ENCODE peak calls at places on chromosome 9, in nine cellular contexts. One of them, this sample, is unnamed.

GRCh38 chr9:36017278-36017677 is 19.4 kb upstream of the RECK start:
- DNase-seq in PC-3: no peak
- DNase-seq in MM.1S: no peak
- DNase-seq in OCI-LY7: no peak
- DNase-seq in neural progenitor cell: no peak
- DNase-seq in hepatocyte: no peak
- DNase-seq in SK-N-SH: no peak
- DNase-seq in HCT116: no peak
- DNase-seq in GM23338: no peak
- DNase-seq in this sample: peak; percentile 44

GRCh38 chr9:124854822-124855221 is 1.6 kb downstream of the WDR38 start:
- DNase-seq in HCT116: no peak
- DNase-seq in SK-N-SH: no peak
- DNase-seq in OCI-LY7: no peak
- DNase-seq in MM.1S: no peak
- DNase-seq in PC-3: no peak
- DNase-seq in neural progenitor cell: no peak
- DNase-seq in GM23338: no peak
- DNase-seq in hepatocyte: no peak
- DNase-seq in this sample: no peak

GRCh38 chr9:86795861-86796497 is 151.3 kb downstream of the GAS1 start:
- DNase-seq in hepatocyte: peak; percentile 37
- DNase-seq in GM23338: peak; percentile 64
- DNase-seq in neural progenitor cell: peak; percentile 48
- DNase-seq in MM.1S: no peak
- DNase-seq in SK-N-SH: no peak
- DNase-seq in PC-3: no peak
- DNase-seq in OCI-LY7: no peak
- DNase-seq in HCT116: no peak
- DNase-seq in this sample: peak; percentile 91

GRCh38 chr9:97980479-97980803 is 2.7 kb upstream of the ANP32B start:
- DNase-seq in PC-3: no peak
- DNase-seq in MM.1S: no peak
- DNase-seq in OCI-LY7: no peak
- DNase-seq in HCT116: no peak
- DNase-seq in neural progenitor cell: no peak
- DNase-seq in SK-N-SH: no peak
- DNase-seq in hepatocyte: no peak
- DNase-seq in GM23338: no peak
- DNase-seq in this sample: peak; percentile 76

GRCh38 chr9:114003756-114004155 is 74.3 kb downstream of the AMBP start:
- DNase-seq in HCT116: no peak
- DNase-seq in SK-N-SH: no peak
- DNase-seq in OCI-LY7: no peak
- DNase-seq in neural progenitor cell: no peak
- DNase-seq in hepatocyte: no peak
- DNase-seq in MM.1S: no peak
- DNase-seq in PC-3: no peak
- DNase-seq in GM23338: no peak
- DNase-seq in this sample: no peak

GRCh38 chr9:12906646-12907045 is 131.8 kb downstream of the LURAP1L start:
- DNase-seq in OCI-LY7: no peak
- DNase-seq in MM.1S: no peak
- DNase-seq in neural progenitor cell: no peak
- DNase-seq in PC-3: no peak
- DNase-seq in GM23338: no peak
- DNase-seq in hepatocyte: no peak
- DNase-seq in HCT116: no peak
- DNase-seq in SK-N-SH: no peak
- DNase-seq in this sample: peak; percentile 64

GRCh38 chr9:113687107-113687679 is 188.9 kb upstream of the ZNF618 start:
- DNase-seq in SK-N-SH: no peak
- DNase-seq in OCI-LY7: no peak
- DNase-seq in MM.1S: no peak
- DNase-seq in PC-3: no peak
- DNase-seq in hepatocyte: no peak
- DNase-seq in neural progenitor cell: no peak
- DNase-seq in HCT116: no peak
- DNase-seq in GM23338: no peak
- DNase-seq in this sample: no peak

GRCh38 chr9:113649054-113649453 is 185.5 kb downstream of the RGS3 start:
- DNase-seq in OCI-LY7: no peak
- DNase-seq in hepatocyte: peak; percentile 75
- DNase-seq in neural progenitor cell: no peak
- DNase-seq in SK-N-SH: peak; percentile 90
- DNase-seq in HCT116: no peak
- DNase-seq in PC-3: no peak
- DNase-seq in GM23338: no peak
- DNase-seq in MM.1S: no peak
- DNase-seq in this sample: peak; percentile 67

GRCh38 chr9:137582286-137582860 is 3.6 kb upstream of the DPH7 start:
- DNase-seq in OCI-LY7: peak; percentile 57
- DNase-seq in MM.1S: no peak
- DNase-seq in hepatocyte: no peak
- DNase-seq in SK-N-SH: peak; percentile 50
- DNase-seq in PC-3: no peak
- DNase-seq in neural progenitor cell: peak; percentile 57
- DNase-seq in GM23338: peak; percentile 78
- DNase-seq in HCT116: no peak
- DNase-seq in this sample: peak; percentile 43

GRCh38 chr9:107337676-107338590 is 54.9 kb downstream of the RAD23B start:
- DNase-seq in GM23338: no peak
- DNase-seq in neural progenitor cell: no peak
- DNase-seq in MM.1S: no peak
- DNase-seq in HCT116: no peak
- DNase-seq in PC-3: no peak
- DNase-seq in hepatocyte: no peak
- DNase-seq in SK-N-SH: no peak
- DNase-seq in OCI-LY7: no peak
- DNase-seq in this sample: peak; percentile 67

GRCh38 chr9:124818431-124819281 is 34.6 kb upstream of the WDR38 start:
- DNase-seq in SK-N-SH: peak; percentile 71
- DNase-seq in GM23338: peak; percentile 75
- DNase-seq in neural progenitor cell: no peak
- DNase-seq in hepatocyte: peak; percentile 69
- DNase-seq in MM.1S: no peak
- DNase-seq in PC-3: peak; percentile 66
- DNase-seq in OCI-LY7: peak; percentile 62
- DNase-seq in HCT116: peak; percentile 82
- DNase-seq in this sample: peak; percentile 69

GRCh38 chr9:136926154-136926704 is 18.3 kb downstream of the FBXW5 start:
- DNase-seq in GM23338: no peak
- DNase-seq in neural progenitor cell: no peak
- DNase-seq in OCI-LY7: no peak
- DNase-seq in SK-N-SH: no peak
- DNase-seq in hepatocyte: no peak
- DNase-seq in HCT116: no peak
- DNase-seq in MM.1S: no peak
- DNase-seq in PC-3: no peak
- DNase-seq in this sample: no peak

GRCh38 chr9:113343732-113344231 is 3.7 kb upstream of the WDR31 start:
- DNase-seq in hepatocyte: peak; percentile 84
- DNase-seq in MM.1S: peak; percentile 41
- DNase-seq in GM23338: no peak
- DNase-seq in SK-N-SH: peak; percentile 67
- DNase-seq in OCI-LY7: no peak
- DNase-seq in HCT116: no peak
- DNase-seq in PC-3: no peak
- DNase-seq in neural progenitor cell: no peak
- DNase-seq in this sample: peak; percentile 42

GRCh38 chr9:23743041-23743440 is 83.0 kb downstream of the ELAVL2 start:
- DNase-seq in PC-3: no peak
- DNase-seq in OCI-LY7: no peak
- DNase-seq in MM.1S: no peak
- DNase-seq in HCT116: no peak
- DNase-seq in neural progenitor cell: no peak
- DNase-seq in hepatocyte: no peak
- DNase-seq in GM23338: no peak
- DNase-seq in SK-N-SH: no peak
- DNase-seq in this sample: no peak

GRCh38 chr9:70673844-70674243 is 259.4 kb upstream of the KLF9 start:
- DNase-seq in OCI-LY7: no peak
- DNase-seq in SK-N-SH: no peak
- DNase-seq in hepatocyte: no peak
- DNase-seq in PC-3: no peak
- DNase-seq in MM.1S: no peak
- DNase-seq in GM23338: no peak
- DNase-seq in HCT116: no peak
- DNase-seq in neural progenitor cell: no peak
- DNase-seq in this sample: no peak

GRCh38 chr9:96061293-96061987 is 185.9 kb downstream of the ERCC6L2 start:
- DNase-seq in hepatocyte: peak; percentile 65
- DNase-seq in HCT116: peak; percentile 10
- DNase-seq in GM23338: peak; percentile 75
- DNase-seq in MM.1S: no peak
- DNase-seq in neural progenitor cell: peak; percentile 50
- DNase-seq in SK-N-SH: peak; percentile 64
- DNase-seq in PC-3: peak; percentile 35
- DNase-seq in OCI-LY7: no peak
- DNase-seq in this sample: peak; percentile 49

GRCh38 chr9:76465442-76466298 is 6.7 kb downstream of the GCNT1 start:
- DNase-seq in PC-3: no peak
- DNase-seq in OCI-LY7: peak; percentile 48
- DNase-seq in SK-N-SH: no peak
- DNase-seq in GM23338: no peak
- DNase-seq in neural progenitor cell: no peak
- DNase-seq in hepatocyte: no peak
- DNase-seq in HCT116: no peak
- DNase-seq in MM.1S: no peak
- DNase-seq in this sample: no peak

GRCh38 chr9:4640027-4640426 is 22.1 kb upstream of the PLPP6 start:
- DNase-seq in HCT116: peak; percentile 31
- DNase-seq in GM23338: peak; percentile 71
- DNase-seq in neural progenitor cell: peak; percentile 48
- DNase-seq in OCI-LY7: no peak
- DNase-seq in MM.1S: peak; percentile 32
- DNase-seq in hepatocyte: peak; percentile 37
- DNase-seq in PC-3: peak; percentile 27
- DNase-seq in SK-N-SH: peak; percentile 53
- DNase-seq in this sample: peak; percentile 46
- TF ChIP-seq EZH2phosphoT487 in HCT116: no peak
- TF ChIP-seq EZH2phosphoT487 in GM23338: no peak
- TF ChIP-seq EZH2phosphoT487 in neural progenitor cell: no peak
- TF ChIP-seq EZH2phosphoT487 in OCI-LY7: no peak
- TF ChIP-seq EZH2phosphoT487 in MM.1S: no peak
- TF ChIP-seq EZH2phosphoT487 in hepatocyte: no peak
- TF ChIP-seq EZH2phosphoT487 in PC-3: no peak
- TF ChIP-seq EZH2phosphoT487 in SK-N-SH: no peak
- TF ChIP-seq EZH2phosphoT487 in this sample: no peak

GRCh38 chr9:94870793-94871558 is 144.5 kb downstream of the AOPEP start:
- DNase-seq in hepatocyte: no peak
- DNase-seq in MM.1S: peak; percentile 50
- DNase-seq in HCT116: no peak
- DNase-seq in neural progenitor cell: no peak
- DNase-seq in OCI-LY7: no peak
- DNase-seq in PC-3: peak; percentile 68
- DNase-seq in SK-N-SH: no peak
- DNase-seq in GM23338: no peak
- DNase-seq in this sample: peak; percentile 77
- TF ChIP-seq EZH2phosphoT487 in hepatocyte: no peak
- TF ChIP-seq EZH2phosphoT487 in MM.1S: no peak
- TF ChIP-seq EZH2phosphoT487 in HCT116: no peak
- TF ChIP-seq EZH2phosphoT487 in neural progenitor cell: no peak
- TF ChIP-seq EZH2phosphoT487 in OCI-LY7: no peak
- TF ChIP-seq EZH2phosphoT487 in PC-3: no peak
- TF ChIP-seq EZH2phosphoT487 in SK-N-SH: no peak
- TF ChIP-seq EZH2phosphoT487 in GM23338: no peak
- TF ChIP-seq EZH2phosphoT487 in this sample: no peak

GRCh38 chr9:81646337-81646736 is 43.0 kb downstream of the TLE1 start:
- DNase-seq in SK-N-SH: no peak
- DNase-seq in OCI-LY7: no peak
- DNase-seq in MM.1S: no peak
- DNase-seq in PC-3: no peak
- DNase-seq in hepatocyte: no peak
- DNase-seq in HCT116: no peak
- DNase-seq in neural progenitor cell: no peak
- DNase-seq in GM23338: peak; percentile 31
- DNase-seq in this sample: no peak
- TF ChIP-seq EZH2phosphoT487 in SK-N-SH: no peak
- TF ChIP-seq EZH2phosphoT487 in OCI-LY7: no peak
- TF ChIP-seq EZH2phosphoT487 in MM.1S: no peak
- TF ChIP-seq EZH2phosphoT487 in PC-3: no peak
- TF ChIP-seq EZH2phosphoT487 in hepatocyte: no peak
- TF ChIP-seq EZH2phosphoT487 in HCT116: no peak
- TF ChIP-seq EZH2phosphoT487 in neural progenitor cell: no peak
- TF ChIP-seq EZH2phosphoT487 in GM23338: no peak
- TF ChIP-seq EZH2phosphoT487 in this sample: no peak

DNA sequence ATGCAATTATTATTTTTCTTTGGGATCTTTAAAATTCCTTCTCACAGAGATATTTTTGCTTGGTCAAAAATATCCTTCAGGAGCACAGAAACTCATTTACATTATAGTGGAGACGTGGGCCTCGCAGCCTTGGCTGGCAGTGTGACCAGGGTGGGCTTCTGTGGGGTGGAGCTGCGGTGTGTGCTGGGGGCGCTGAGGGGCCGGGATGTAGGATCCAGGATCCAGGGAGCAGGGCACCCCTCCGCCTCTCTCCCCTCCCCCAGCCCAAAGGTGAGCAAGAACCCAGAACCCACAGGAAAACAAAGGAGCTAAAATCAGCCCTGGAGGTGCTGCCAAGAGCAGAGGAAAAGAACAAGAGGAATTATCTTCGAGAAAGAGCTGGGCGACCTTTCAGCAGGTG is 79.1 kb upstream of the OLFM1 start:
- DNase-seq in OCI-LY7: no peak
- DNase-seq in neural progenitor cell: no peak
- DNase-seq in PC-3: no peak
- DNase-seq in SK-N-SH: no peak
- DNase-seq in HCT116: no peak
- DNase-seq in hepatocyte: no peak
- DNase-seq in GM23338: no peak
- DNase-seq in MM.1S: no peak
- DNase-seq in this sample: no peak
- TF ChIP-seq EZH2phosphoT487 in OCI-LY7: no peak
- TF ChIP-seq EZH2phosphoT487 in neural progenitor cell: no peak
- TF ChIP-seq EZH2phosphoT487 in PC-3: no peak
- TF ChIP-seq EZH2phosphoT487 in SK-N-SH: no peak
- TF ChIP-seq EZH2phosphoT487 in HCT116: no peak
- TF ChIP-seq EZH2phosphoT487 in hepatocyte: no peak
- TF ChIP-seq EZH2phosphoT487 in GM23338: no peak
- TF ChIP-seq EZH2phosphoT487 in MM.1S: no peak
- TF ChIP-seq EZH2phosphoT487 in this sample: no peak

GRCh38 chr9:22446950-22447606 is 454 bp downstream of the DMRTA1 start:
- DNase-seq in OCI-LY7: no peak
- DNase-seq in hepatocyte: peak; percentile 87
- DNase-seq in SK-N-SH: peak; percentile 60
- DNase-seq in HCT116: no peak
- DNase-seq in PC-3: peak; percentile 72
- DNase-seq in neural progenitor cell: peak; percentile 82
- DNase-seq in MM.1S: peak; percentile 78
- DNase-seq in GM23338: peak; percentile 82
- DNase-seq in this sample: peak; percentile 60
- TF ChIP-seq EZH2phosphoT487 in OCI-LY7: no peak
- TF ChIP-seq EZH2phosphoT487 in hepatocyte: no peak
- TF ChIP-seq EZH2phosphoT487 in SK-N-SH: no peak
- TF ChIP-seq EZH2phosphoT487 in HCT116: no peak
- TF ChIP-seq EZH2phosphoT487 in PC-3: no peak
- TF ChIP-seq EZH2phosphoT487 in neural progenitor cell: no peak
- TF ChIP-seq EZH2phosphoT487 in MM.1S: no peak
- TF ChIP-seq EZH2phosphoT487 in GM23338: no peak
- TF ChIP-seq EZH2phosphoT487 in this sample: no peak